ENCODE peak calls at places on chromosome 1, in six cellular contexts. G is HFF-Myc, R is left ventricle myocardium superior, Y is NCI-H2029, P is Caki2, A is T follicular helper cell. U is an unnamed sample.
A peak's percentile ranks its signal among the peaks of the same experiment; 100 is the strongest.

GRCh38 chr1:42960693-42961559 is 2.3 kb upstream of the SLC2A1 start:
- DNase-seq in P (peak; percentile 81), G (no peak), Y (no peak), A (no peak), R (no peak), U (no peak)

GRCh38 chr1:58702766-58703165 is 2.9 kb upstream of the MYSM1 start:
- DNase-seq in P (peak; percentile 56), G (no peak), A (no peak), Y (no peak), R (no peak), U (no peak)

GRCh38 chr1:69403911-69404310 is 163.8 kb upstream of the LRRC7 start:
- DNase-seq in Y (no peak), P (no peak), G (no peak), R (no peak), A (no peak), U (no peak)

GRCh38 chr1:64280001-64280400 is 76.6 kb downstream of the UBE2U start:
- DNase-seq in P (no peak), R (no peak), G (no peak), Y (no peak), A (no peak), U (no peak)

GRCh38 chr1:164648211-164649080 is 89.5 kb downstream of the PBX1 start:
- DNase-seq in R (no peak), A (no peak), P (peak; percentile 22), G (no peak), Y (no peak), U (no peak)

GRCh38 chr1:198156111-198156744 is 570 bp upstream of the NEK7 start:
- DNase-seq in P (peak; percentile 85), G (no peak), A (peak; percentile 56), R (peak; percentile 51), Y (no peak), U (peak; percentile 90)

GRCh38 chr1:201020040-201020591 is 3.4 kb downstream of the KIF21B start:
- DNase-seq in R (no peak), A (no peak), G (no peak), Y (no peak), P (no peak), U (no peak)

GRCh38 chr1:65265296-65266271 is 43.8 kb upstream of the DNAJC6 start:
- DNase-seq in Y (peak; percentile 40), G (no peak), P (peak; percentile 71), A (peak; percentile 23), R (peak; percentile 62), U (peak; percentile 82)

GRCh38 chr1:231872461-231872910 is 245.9 kb downstream of the DISC1 start:
- DNase-seq in G (peak; percentile 41), Y (no peak), A (no peak), P (no peak), R (no peak), U (no peak)

GRCh38 chr1:119008483-119009299 is 20.5 kb upstream of the TBX15 start:
- DNase-seq in R (no peak), G (peak; percentile 27), P (peak; percentile 40), A (no peak), Y (peak; percentile 11), U (peak; percentile 48)

GRCh38 chr1:157724537-157725213 is 24.1 kb upstream of the FCRL3 start:
- DNase-seq in Y (no peak), G (no peak), R (no peak), A (no peak), P (no peak), U (no peak)

GRCh38 chr1:21622466-21623315 is 46.5 kb downstream of the RAP1GAP start:
- DNase-seq in R (peak; percentile 68), P (no peak), A (peak; percentile 18), G (no peak), Y (no peak), U (no peak)

GRCh38 chr1:54609301-54609921 is 13.9 kb downstream of the FAM151A start:
- DNase-seq in A (no peak), R (no peak), G (no peak), Y (no peak), P (no peak), U (no peak)

GRCh38 chr1:207156095-207156494 is 52.1 kb downstream of the C4BPA start:
- DNase-seq in R (no peak), Y (no peak), A (no peak), G (no peak), P (no peak), U (no peak)

GRCh38 chr1:54808443-54809207 is 7.5 kb upstream of the TTC22 start:
- DNase-seq in Y (no peak), A (no peak), P (no peak), R (no peak), G (no peak), U (no peak)

GRCh38 chr1:45543599-45544417 is 6.8 kb upstream of the AKR1A1 start:
- DNase-seq in A (peak; percentile 60), P (no peak), Y (no peak), G (no peak), R (peak; percentile 56), U (no peak)

GRCh38 chr1:118986839-118987430 is 1.2 kb downstream of the TBX15 start:
- DNase-seq in Y (no peak), R (peak; percentile 41), A (no peak), P (no peak), G (no peak), U (no peak)

U was measured in erythroblast.